ENCODE peak calls at places on chromosomes 3 and 15, in four cellular contexts. F is fibroblast of lung; B is effector memory CD4-positive, alpha-beta T cell; G is GM12892. T is an unnamed sample.

GRCh38 chr3:14000556-14000955 is 120.7 kb upstream of the WNT7A start:
- DNase-seq in F (no peak), B (no peak), G (no peak), T (no peak)

GRCh38 chr3:149368850-149369497 is 8.5 kb downstream of the TM4SF1 start:
- DNase-seq in F (no peak), B (no peak), G (no peak), T (no peak)

GRCh38 chr15:90869140-90869541 is 753 bp downstream of the FURIN start:
- DNase-seq in F (no peak), B (no peak), G (no peak), T (no peak)

GRCh38 chr3:187085933-187086332 is 53.4 kb downstream of the RPL39L start:
- DNase-seq in F (no peak), B (no peak), G (no peak), T (no peak)

GRCh38 chr15:101309436-101310162 is 14.6 kb upstream of the SNRPA1 start:
- DNase-seq in F (no peak), B (no peak), G (no peak), T (no peak)

GRCh38 chr3:195838714-195839113 is 27.0 kb upstream of the MUC4 start:
- DNase-seq in F (no peak), B (no peak), G (no peak), T (no peak)

GRCh38 chr3:62109534-62109933 is 263.8 kb downstream of the FEZF2 start:
- DNase-seq in F (peak), B (no peak), G (no peak), T (no peak)

GRCh38 chr3:155742339-155742980 is 2.4 kb downstream of the PLCH1 start:
- DNase-seq in F (no peak), B (no peak), G (no peak), T (no peak)

GRCh38 chr15:96338772-96339661 is 8.5 kb downstream of the NR2F2 start:
- DNase-seq in F (peak), B (no peak), G (no peak), T (no peak)

GRCh38 chr3:49616491-49616941 is 57.6 kb upstream of the APEH start:
- DNase-seq in F (peak), B (no peak), G (no peak), T (no peak)

T was measured in GM06990.